ENCODE peak calls at places on chromosome 7, in five cellular contexts. K, L, D, W and J are unnamed samples.
A peak's percentile ranks its signal among the peaks of the same experiment; 100 is the strongest.

GRCh38 chr7:96786998-96787395 is 77.4 kb upstream of the SEM1 start:
- DNase-seq in W (no peak), L (no peak), D (no peak), K (no peak), J (no peak)

GRCh38 chr7:40753455-40753854 is 618.6 kb downstream of the SUGCT start:
- DNase-seq in W (no peak), L (no peak), D (no peak), K (no peak), J (no peak)

GRCh38 chr7:45897042-45897690 is 8.9 kb downstream of the IGFBP1 start:
- DNase-seq in D (no peak), W (no peak), L (no peak), K (no peak), J (no peak)

GRCh38 chr7:12643001-12643400 is 44.4 kb upstream of the ARL4A start:
- DNase-seq in L (no peak), W (no peak), D (no peak), K (no peak), J (no peak)

GRCh38 chr7:155824195-155824915 is 12.1 kb upstream of the SHH start:
- DNase-seq in W (no peak), L (no peak), D (no peak), K (no peak), J (no peak)

GRCh38 chr7:50479743-50480517 is 29.8 kb upstream of the FIGNL1 start:
- DNase-seq in D (no peak), W (no peak), K (no peak), L (no peak), J (no peak)

GRCh38 chr7:141695803-141696289 is 6.1 kb downstream of the DENND11 start:
- DNase-seq in W (no peak), D (no peak), K (no peak), L (no peak), J (no peak)

GRCh38 chr7:148434181-148434769 is 156.3 kb upstream of the C7orf33 start:
- DNase-seq in D (peak; percentile 53), L (no peak), K (no peak), W (no peak), J (no peak)

GRCh38 chr7:37344886-37345579 is 103.6 kb downstream of the ELMO1 start:
- DNase-seq in D (peak; percentile 39), L (no peak), K (no peak), W (no peak), J (no peak)

GRCh38 chr7:30921540-30921930 is 9.9 kb downstream of the AQP1 start:
- DNase-seq in L (no peak), D (peak; percentile 31), W (no peak), K (peak; percentile 52), J (no peak)

GRCh38 chr7:134691820-134692705 is 45.4 kb downstream of the BPGM start:
- DNase-seq in W (no peak), D (no peak), L (no peak), K (no peak), J (no peak)

GRCh38 chr7:99622596-99622995 is 5.8 kb downstream of the ZSCAN25 start:
- DNase-seq in W (no peak), L (no peak), K (peak; percentile 66), D (no peak), J (no peak)

GRCh38 chr7:22219739-22220493 is 137.0 kb downstream of the RAPGEF5 start:
- DNase-seq in D (no peak), L (no peak), K (no peak), W (no peak), J (no peak)

GRCh38 chr7:110880971-110881370 is 210.0 kb upstream of the LRRN3 start:
- DNase-seq in L (no peak), K (no peak), W (no peak), D (no peak), J (no peak)

GRCh38 chr7:149292101-149292823 is 30.3 kb downstream of the ZNF783 start:
- DNase-seq in D (peak; percentile 25), K (no peak), W (no peak), L (no peak), J (no peak)

GRCh38 chr7:151038951-151039849 is 9.1 kb upstream of the ASIC3 start:
- DNase-seq in L (no peak), K (peak; percentile 92), W (no peak), D (peak; percentile 87), J (peak; percentile 20)

GRCh38 chr7:104922187-104923009 is 91.6 kb upstream of the KMT2E start:
- DNase-seq in L (no peak), D (no peak), K (no peak), W (no peak), J (no peak)

GRCh38 chr7:139539231-139539630 is 15.7 kb downstream of the CLEC2L start:
- DNase-seq in L (no peak), D (no peak), W (no peak), K (no peak), J (no peak)

GRCh38 chr7:10802526-10802925 is 171.1 kb upstream of the PHF14 start:
- DNase-seq in K (no peak), L (no peak), W (no peak), D (no peak), J (no peak)

GRCh38 chr7:142352543-142352942 is 94.7 kb upstream of the PRSS58 start:
- DNase-seq in K (no peak), W (no peak), D (no peak), L (no peak), J (no peak)

GRCh38 chr7:155979994-155980393 is 167.7 kb upstream of the SHH start:
- DNase-seq in D (no peak), W (no peak), K (peak; percentile 63), L (no peak), J (no peak)

GRCh38 chr7:28136885-28137284 is 43.7 kb downstream of the JAZF1 start:
- DNase-seq in W (no peak), L (no peak), K (no peak), D (no peak), J (no peak)

GRCh38 chr7:50637725-50638643 is 72.8 kb upstream of the DDC start:
- DNase-seq in L (no peak), K (no peak), D (no peak), W (no peak), J (no peak)

GRCh38 chr7:36871863-36872262 is 147.6 kb upstream of the AOAH start:
- DNase-seq in W (no peak), L (no peak), K (no peak), D (peak; percentile 36), J (no peak)

GRCh38 chr7:77866791-77867190 is 68.2 kb downstream of the PHTF2 start:
- DNase-seq in D (no peak), L (no peak), W (no peak), K (no peak), J (no peak)

GRCh38 chr7:19408821-19409220 is 263.6 kb upstream of the FERD3L start:
- DNase-seq in L (no peak), K (no peak), W (no peak), D (no peak), J (no peak)

GRCh38 chr7:98483964-98484545 is 83.2 kb upstream of the BAIAP2L1 start:
- DNase-seq in L (no peak), W (no peak), K (no peak), D (no peak), J (no peak)

GRCh38 chr7:38709123-38709522 is 78.0 kb upstream of the AMPH start:
- DNase-seq in L (no peak), K (no peak), D (no peak), W (no peak), J (no peak)